ENCODE peak calls at places on chromosomes 16 and 17, in five cellular contexts. B is HAP-1; J is GOT3; Q is stimulated activated naive CD8-positive, alpha-beta T cell treated with anti-CD3 and anti-CD28 coated beads, Interleukin-15, amount 100 ng/mL, for 72 hours; T is H7. V is an unnamed sample.

GRCh38 chr17:6420173-6420641 is 14.7 kb downstream of the AIPL1 start:
- DNase-seq in J (no peak), Q (no peak), B (peak; percentile 48), T (peak; percentile 81), V (no peak)

GRCh38 chr17:76697702-76698465 is 12.9 kb downstream of the MXRA7 start:
- DNase-seq in T (peak; percentile 87), J (no peak), B (peak; percentile 62), Q (no peak), V (peak; percentile 51)

GRCh38 chr16:81471882-81472281 is 27.3 kb downstream of the CMIP start:
- DNase-seq in J (no peak), B (no peak), Q (no peak), T (no peak), V (no peak)

GRCh38 chr16:31421587-31421986 is 6.6 kb downstream of the COX6A2 start:
- DNase-seq in J (no peak), T (no peak), Q (peak; percentile 79), B (no peak), V (no peak)

GRCh38 chr16:8892101-8892575 is 10.0 kb downstream of the LITAFD start:
- DNase-seq in B (no peak), T (no peak), J (no peak), Q (no peak), V (no peak)

GRCh38 chr16:9521749-9522370 is 430.4 kb downstream of the HAPSTR1 start:
- DNase-seq in Q (no peak), J (no peak), B (no peak), T (no peak), V (no peak)

GRCh38 chr17:82236142-82236971 is 7.5 kb downstream of the SLC16A3 start:
- DNase-seq in T (peak; percentile 96), B (peak; percentile 74), J (no peak), Q (peak; percentile 69), V (peak; percentile 67)

GRCh38 chr16:674968-675883 is at the start of gene RHBDL1:
- DNase-seq in J (no peak), Q (no peak), T (peak; percentile 92), B (peak; percentile 54), V (no peak)

GRCh38 chr16:80971814-80972213 is 34.9 kb downstream of the CMC2 start:
- DNase-seq in J (no peak), Q (no peak), B (no peak), T (no peak), V (no peak)

GRCh38 chr17:61729690-61730268 is 133.5 kb downstream of the BRIP1 start:
- DNase-seq in T (peak; percentile 7), B (no peak), Q (no peak), J (no peak), V (no peak)

GRCh38 chr16:50376997-50377396 is 8.2 kb upstream of the BRD7 start:
- DNase-seq in B (no peak), J (no peak), T (no peak), Q (no peak), V (no peak)

GRCh38 chr16:4935231-4935855 is 1.6 kb downstream of the PPL start:
- DNase-seq in Q (no peak), J (peak; percentile 27), T (no peak), B (no peak), V (peak; percentile 63)

GRCh38 chr16:27511657-27512056 is 38.1 kb downstream of the GTF3C1 start:
- DNase-seq in B (no peak), T (no peak), Q (no peak), J (no peak), V (no peak)

GRCh38 chr16:86383488-86384262 is 126.7 kb upstream of the FOXF1 start:
- DNase-seq in J (no peak), Q (no peak), T (no peak), B (no peak), V (peak; percentile 95)

GRCh38 chr17:17506181-17506741 is 10.1 kb upstream of the RASD1 start:
- DNase-seq in Q (no peak), B (no peak), T (no peak), J (no peak), V (no peak)

GRCh38 chr16:30934827-30935557 is 11.6 kb downstream of the FBXL19 start:
- DNase-seq in Q (peak; percentile 24), T (peak; percentile 89), B (peak; percentile 76), J (no peak), V (peak; percentile 47)

GRCh38 chr16:49588729-49589384 is 215.3 kb downstream of the C16orf78 start:
- DNase-seq in B (no peak), J (no peak), T (peak; percentile 80), Q (no peak), V (no peak)

GRCh38 chr17:40536731-40537171 is 28.5 kb downstream of the CCR7 start:
- DNase-seq in J (no peak), T (no peak), Q (no peak), B (no peak), V (no peak)

GRCh38 chr16:58345574-58346354 is 46.5 kb upstream of the GINS3 start:
- DNase-seq in T (no peak), B (no peak), Q (no peak), J (no peak), V (no peak)

GRCh38 chr16:88810868-88811599 is 694 bp downstream of the APRT start:
- DNase-seq in J (peak; percentile 37), Q (peak; percentile 77), B (peak; percentile 77), T (peak; percentile 85), V (peak; percentile 87)

GRCh38 chr17:36972905-36973304 is 24.2 kb downstream of the AATF start:
- DNase-seq in B (no peak), Q (no peak), J (no peak), T (no peak), V (no peak)

GRCh38 chr16:76157629-76158028 is 119.6 kb upstream of the CNTNAP4 start:
- DNase-seq in T (peak; percentile 1), Q (no peak), J (no peak), B (no peak), V (no peak)

GRCh38 chr16:69833357-69833781 is 71.2 kb downstream of the WWP2 start:
- DNase-seq in Q (no peak), J (no peak), T (no peak), B (peak; percentile 54), V (peak; percentile 40)

GRCh38 chr17:3944485-3945388 is 19.5 kb downstream of the ATP2A3 start:
- DNase-seq in J (peak; percentile 15), T (peak; percentile 100), Q (peak; percentile 48), B (peak; percentile 44), V (no peak)

GRCh38 chr16:19898924-19899604 is 14.4 kb upstream of the GPRC5B start:
- DNase-seq in J (no peak), Q (peak; percentile 27), T (peak; percentile 79), B (peak; percentile 78), V (peak; percentile 54)

GRCh38 chr16:3485821-3486505 is 9.3 kb downstream of the C16orf90 start:
- DNase-seq in J (no peak), Q (no peak), B (no peak), T (peak; percentile 78), V (no peak)

GRCh38 chr17:50107790-50108414 is 12.8 kb downstream of the PDK2 start:
- DNase-seq in B (no peak), J (no peak), Q (no peak), T (no peak), V (peak; percentile 76)